ENCODE peak calls at places on chromosome 15, in seven cellular contexts. G is activated CD8-positive, alpha-beta T cell treated with anti-CD3 and anti-CD28 coated beads for 36 hours; L is tibial artery; D is PC-9; E is heart left ventricle; K is upper lobe of right lung; W is progenitor cell of endocrine pancreas. I is an unnamed sample.

GRCh38 chr15:27665002-27665401 is 434.1 kb downstream of the OCA2 start:
- DNase-seq in K (no peak), G (no peak), L (no peak), W (no peak), D (no peak), E (no peak), I (no peak)

GRCh38 chr15:42640103-42640502 is 64.7 kb downstream of the STARD9 start:
- DNase-seq in G (no peak), W (no peak), K (no peak), D (no peak), L (no peak), E (no peak), I (no peak)

GRCh38 chr15:63348392-63348791 is 33.3 kb downstream of the CA12 start:
- DNase-seq in E (peak; percentile 57), K (peak; percentile 77), W (no peak), D (peak; percentile 39), G (no peak), L (peak; percentile 81), I (no peak)

GRCh38 chr15:80203361-80203885 is 48.6 kb downstream of the CTXND1 start:
- DNase-seq in L (no peak), K (no peak), G (no peak), E (no peak), W (no peak), D (no peak), I (no peak)

GRCh38 chr15:47762621-47763020 is 45.3 kb downstream of the SEMA6D start:
- DNase-seq in L (no peak), E (no peak), K (no peak), W (no peak), D (no peak), G (no peak), I (no peak)

GRCh38 chr15:59594493-59594942 is 17.1 kb upstream of the GCNT3 start:
- DNase-seq in W (no peak), L (no peak), D (peak; percentile 92), G (no peak), E (no peak), K (no peak), I (no peak)

GRCh38 chr15:80434926-80435720 is 30.9 kb downstream of the ARNT2 start:
- DNase-seq in E (no peak), K (no peak), L (no peak), W (no peak), D (no peak), G (no peak), I (no peak)

GRCh38 chr15:78282324-78282723 is 17.1 kb downstream of the SKIC8 start:
- DNase-seq in E (no peak), L (no peak), K (no peak), W (no peak), G (no peak), D (no peak), I (no peak)

DNA sequence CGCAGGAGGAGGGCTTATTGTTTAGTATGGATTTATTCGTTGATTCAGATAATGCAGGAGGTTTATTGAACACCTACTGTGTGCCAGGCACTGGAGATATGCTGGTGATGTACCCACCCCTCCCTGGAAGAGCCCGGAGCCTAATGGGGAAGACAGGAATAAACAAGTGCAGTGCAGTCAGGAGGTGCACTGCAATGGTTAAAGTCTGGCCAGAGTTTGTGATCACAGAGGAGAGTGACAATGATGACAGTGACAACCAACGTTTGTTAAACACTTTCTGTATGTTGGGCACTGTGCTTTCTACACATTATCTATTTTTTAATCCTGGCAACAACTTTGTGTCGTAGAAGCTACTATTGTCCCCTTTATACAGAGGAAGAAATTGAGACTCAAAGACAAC is 70.4 kb downstream of the THSD4 start:
- DNase-seq in L (no peak), G (no peak), E (no peak), D (no peak), K (no peak), W (no peak), I (no peak)
- TF ChIP-seq CTCF in L (no peak), G (no peak), E (no peak), D (no peak), K (no peak), W (no peak), I (no peak)

DNA sequence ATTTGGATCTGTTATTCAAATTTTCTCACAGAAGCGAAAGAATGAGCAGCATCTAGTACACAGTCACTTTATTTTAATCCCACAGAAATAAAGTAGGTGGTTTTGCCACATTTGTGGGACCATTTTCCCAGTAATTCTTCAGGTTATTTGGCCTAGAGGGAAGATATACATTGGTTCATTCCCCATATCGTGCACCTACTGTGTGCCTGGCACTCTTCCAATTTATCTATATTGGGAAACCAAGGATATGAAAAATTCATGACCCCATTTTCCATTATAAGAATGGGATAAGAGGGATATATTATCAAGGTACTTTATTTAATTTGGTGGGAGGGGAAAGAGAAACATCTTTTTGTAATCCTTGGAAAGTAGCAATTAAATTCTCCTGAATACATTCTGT is 35.1 kb downstream of the TRIP4 start:
- DNase-seq in D (no peak), K (no peak), W (no peak), E (no peak), G (no peak), L (no peak), I (no peak)
- TF ChIP-seq CTCF in D (no peak), K (no peak), W (no peak), E (no peak), G (no peak), L (no peak), I (no peak)

DNA sequence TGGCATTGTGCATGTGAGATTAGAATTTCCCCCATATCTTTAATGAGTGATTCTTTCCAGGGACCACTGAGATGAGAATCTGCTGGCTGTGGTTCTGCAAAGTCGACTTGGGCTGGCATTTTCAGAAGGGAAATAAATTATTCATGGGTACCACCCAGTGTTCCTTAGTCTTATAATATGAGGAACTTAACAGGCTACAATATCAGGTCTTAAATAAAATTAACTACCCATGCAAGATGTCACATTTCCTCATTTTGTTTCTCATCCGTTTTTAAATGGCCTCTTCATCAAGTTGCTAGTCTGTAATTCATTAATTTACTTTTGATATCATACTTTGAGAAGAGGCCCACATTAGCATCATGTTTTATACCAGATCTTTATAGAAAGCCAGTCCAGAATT is 58.3 kb upstream of the SKOR1 start:
- DNase-seq in E (no peak), D (no peak), W (no peak), G (no peak), K (no peak), L (no peak), I (no peak)
- TF ChIP-seq CTCF in E (no peak), D (no peak), W (no peak), G (no peak), K (no peak), L (no peak), I (no peak)

GRCh38 chr15:32089851-32090359 is 59.6 kb downstream of the CHRNA7 start:
- DNase-seq in G (no peak), L (no peak), D (no peak), K (no peak), E (no peak), W (no peak), I (no peak)
- TF ChIP-seq CTCF in G (no peak), L (no peak), D (no peak), K (no peak), E (no peak), W (no peak), I (no peak)

DNA sequence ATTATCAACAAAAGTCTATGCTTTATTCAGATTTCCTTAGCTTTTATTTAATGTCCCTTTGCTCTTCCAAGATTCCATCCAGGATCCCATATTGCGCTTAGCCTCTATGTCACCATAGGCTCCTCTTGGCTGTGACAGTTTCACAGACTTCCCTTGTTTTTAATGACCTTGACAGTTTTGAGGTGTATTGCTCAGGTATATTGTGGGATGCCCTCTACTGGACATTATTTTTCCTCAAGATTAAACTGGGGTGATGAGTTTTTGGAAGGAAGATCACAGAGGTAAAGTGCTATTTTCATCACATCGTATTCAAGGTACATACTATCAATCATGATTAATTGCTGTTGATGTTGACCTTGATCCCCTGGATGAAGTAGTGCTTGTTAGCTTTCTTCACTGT is 99.1 kb upstream of the SMAD3 start:
- DNase-seq in K (no peak), L (no peak), W (no peak), D (no peak), G (no peak), E (no peak), I (no peak)
- TF ChIP-seq CTCF in K (peak; percentile 20), L (no peak), W (peak; percentile 45), D (peak; percentile 57), G (no peak), E (peak; percentile 8), I (peak; percentile 34)

GRCh38 chr15:82103500-82103899 is 57.7 kb upstream of the MEX3B start:
- DNase-seq in L (no peak), E (no peak), G (no peak), D (no peak), W (no peak), K (no peak), I (no peak)

GRCh38 chr15:82106671-82107070 is 60.9 kb upstream of the MEX3B start:
- DNase-seq in K (no peak), W (no peak), D (no peak), L (no peak), G (no peak), E (no peak), I (no peak)

GRCh38 chr15:82110144-82110543 is 64.3 kb upstream of the MEX3B start:
- DNase-seq in W (no peak), G (no peak), L (peak; percentile 6), K (no peak), D (no peak), E (no peak), I (no peak)

GRCh38 chr15:82108489-82109078 is 62.8 kb upstream of the MEX3B start:
- DNase-seq in E (peak; percentile 55), W (peak; percentile 40), G (peak; percentile 81), K (peak; percentile 82), D (no peak), L (no peak), I (peak; percentile 41)

DNA sequence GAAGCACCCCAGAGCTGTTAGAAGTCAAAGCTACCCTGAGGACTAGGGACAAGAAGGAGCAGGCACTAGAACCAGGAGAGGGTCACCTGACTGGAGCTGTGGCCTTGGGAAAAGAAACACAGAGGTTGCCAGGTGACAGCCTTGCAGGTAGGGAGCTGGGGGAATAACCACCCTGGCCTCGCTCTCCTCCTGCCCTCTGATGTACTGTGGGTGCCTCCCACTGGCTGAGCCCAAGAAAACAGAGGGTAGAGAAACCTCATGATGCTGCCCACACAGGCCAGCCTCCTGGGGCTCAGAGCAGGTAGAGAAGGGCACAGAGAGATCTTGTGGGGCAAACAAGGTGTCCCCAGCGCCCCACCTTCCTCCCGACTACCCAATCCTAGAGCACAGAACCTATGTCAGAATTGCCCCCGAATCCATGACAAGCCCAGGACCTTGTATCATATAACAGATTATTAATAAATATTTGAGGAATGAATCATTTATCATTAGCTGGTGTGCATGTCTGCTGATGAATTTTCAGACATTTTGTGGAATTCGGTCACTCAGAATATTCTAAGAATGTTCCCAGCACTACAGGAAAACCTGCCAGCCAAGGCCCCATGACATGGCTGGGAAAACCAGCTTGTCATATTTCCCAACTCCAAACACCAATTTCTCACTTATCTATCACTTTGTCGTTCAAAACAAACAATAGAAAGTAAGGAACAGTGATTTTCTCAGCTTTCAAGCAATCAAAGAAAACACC is 59.8 kb upstream of the MEX3B start:
- DNase-seq in G (no peak), E (no peak), W (no peak), K (no peak), L (no peak), D (peak; percentile 53), I (no peak)
- TF ChIP-seq CTCF in G (no peak), E (no peak), W (no peak), K (no peak), L (no peak), D (no peak), I (no peak)

GRCh38 chr15:75809986-75810750 is 33.1 kb upstream of the UBE2Q2 start:
- DNase-seq in K (no peak), G (peak; percentile 37), E (no peak), W (no peak), D (no peak), L (no peak), I (no peak)
- TF ChIP-seq CTCF in K (peak; percentile 39), G (no peak), E (peak; percentile 41), W (peak; percentile 53), D (peak; percentile 57), L (peak; percentile 7), I (peak; percentile 40)